ENCODE peak calls at places on chromosomes 12 and 14, in seven cellular contexts. One of them, this sample, is unnamed.
A peak's percentile ranks its signal among the peaks of the same experiment; 100 is the strongest.

GRCh38 chr12:53047221-53048032 is 2.4 kb upstream of the TNS2 start:
- DNase-seq in NCI-H187: no peak
- DNase-seq in activated CD8-positive, alpha-beta memory T cell treated with anti-CD3 and anti-CD28 coated beads for 1 hour: peak; percentile 61
- DNase-seq in psoas muscle: peak; percentile 88
- DNase-seq in Karpas-422: peak; percentile 82
- DNase-seq in cardiac fibroblast: peak; percentile 89
- DNase-seq in non-pigmented ciliary epithelial cell: no peak
- DNase-seq in this sample: peak; percentile 73

GRCh38 chr12:1297639-1298038 is 296.7 kb downstream of the FBXL14 start:
- DNase-seq in psoas muscle: no peak
- DNase-seq in Karpas-422: no peak
- DNase-seq in non-pigmented ciliary epithelial cell: no peak
- DNase-seq in NCI-H187: no peak
- DNase-seq in cardiac fibroblast: no peak
- DNase-seq in activated CD8-positive, alpha-beta memory T cell treated with anti-CD3 and anti-CD28 coated beads for 1 hour: no peak
- DNase-seq in this sample: no peak

GRCh38 chr14:104800600-104801283 is at the start of gene ZBTB42:
- DNase-seq in cardiac fibroblast: peak; percentile 48
- DNase-seq in non-pigmented ciliary epithelial cell: no peak
- DNase-seq in psoas muscle: peak; percentile 64
- DNase-seq in activated CD8-positive, alpha-beta memory T cell treated with anti-CD3 and anti-CD28 coated beads for 1 hour: peak; percentile 53
- DNase-seq in Karpas-422: peak; percentile 75
- DNase-seq in NCI-H187: no peak
- DNase-seq in this sample: no peak

GRCh38 chr14:102154121-102154520 is 14.4 kb downstream of the WDR20 start:
- DNase-seq in cardiac fibroblast: no peak
- DNase-seq in NCI-H187: no peak
- DNase-seq in Karpas-422: peak; percentile 40
- DNase-seq in psoas muscle: no peak
- DNase-seq in activated CD8-positive, alpha-beta memory T cell treated with anti-CD3 and anti-CD28 coated beads for 1 hour: no peak
- DNase-seq in non-pigmented ciliary epithelial cell: no peak
- DNase-seq in this sample: no peak

GRCh38 chr12:122215789-122216188 is 10.1 kb downstream of the DIABLO start:
- DNase-seq in NCI-H187: no peak
- DNase-seq in Karpas-422: no peak
- DNase-seq in non-pigmented ciliary epithelial cell: no peak
- DNase-seq in psoas muscle: no peak
- DNase-seq in cardiac fibroblast: no peak
- DNase-seq in activated CD8-positive, alpha-beta memory T cell treated with anti-CD3 and anti-CD28 coated beads for 1 hour: no peak
- DNase-seq in this sample: no peak

GRCh38 chr12:132251310-132251709 is 78.1 kb downstream of the GALNT9 start:
- DNase-seq in cardiac fibroblast: no peak
- DNase-seq in Karpas-422: no peak
- DNase-seq in activated CD8-positive, alpha-beta memory T cell treated with anti-CD3 and anti-CD28 coated beads for 1 hour: no peak
- DNase-seq in NCI-H187: no peak
- DNase-seq in psoas muscle: no peak
- DNase-seq in non-pigmented ciliary epithelial cell: no peak
- DNase-seq in this sample: no peak

GRCh38 chr14:67532998-67533753 is at the start of gene PLEKHH1:
- DNase-seq in NCI-H187: no peak
- DNase-seq in non-pigmented ciliary epithelial cell: no peak
- DNase-seq in Karpas-422: peak; percentile 84
- DNase-seq in cardiac fibroblast: peak; percentile 64
- DNase-seq in psoas muscle: peak; percentile 78
- DNase-seq in activated CD8-positive, alpha-beta memory T cell treated with anti-CD3 and anti-CD28 coated beads for 1 hour: peak; percentile 28
- DNase-seq in this sample: no peak

GRCh38 chr12:57456145-57456700 is 1.1 kb downstream of the INHBE start:
- DNase-seq in NCI-H187: no peak
- DNase-seq in cardiac fibroblast: peak; percentile 44
- DNase-seq in Karpas-422: peak; percentile 92
- DNase-seq in activated CD8-positive, alpha-beta memory T cell treated with anti-CD3 and anti-CD28 coated beads for 1 hour: no peak
- DNase-seq in psoas muscle: no peak
- DNase-seq in non-pigmented ciliary epithelial cell: no peak
- DNase-seq in this sample: no peak

GRCh38 chr12:127729381-127729780 is 537.6 kb upstream of the TMEM132C start:
- DNase-seq in psoas muscle: no peak
- DNase-seq in Karpas-422: no peak
- DNase-seq in activated CD8-positive, alpha-beta memory T cell treated with anti-CD3 and anti-CD28 coated beads for 1 hour: no peak
- DNase-seq in non-pigmented ciliary epithelial cell: peak; percentile 59
- DNase-seq in NCI-H187: no peak
- DNase-seq in cardiac fibroblast: no peak
- DNase-seq in this sample: no peak

GRCh38 chr14:34059037-34059924 is 108.4 kb upstream of the EGLN3 start:
- DNase-seq in activated CD8-positive, alpha-beta memory T cell treated with anti-CD3 and anti-CD28 coated beads for 1 hour: no peak
- DNase-seq in cardiac fibroblast: no peak
- DNase-seq in Karpas-422: no peak
- DNase-seq in psoas muscle: no peak
- DNase-seq in NCI-H187: no peak
- DNase-seq in non-pigmented ciliary epithelial cell: no peak
- DNase-seq in this sample: no peak

GRCh38 chr12:96487214-96487613 is 2.2 kb upstream of the CFAP54 start:
- DNase-seq in NCI-H187: no peak
- DNase-seq in cardiac fibroblast: peak; percentile 73
- DNase-seq in psoas muscle: no peak
- DNase-seq in activated CD8-positive, alpha-beta memory T cell treated with anti-CD3 and anti-CD28 coated beads for 1 hour: no peak
- DNase-seq in non-pigmented ciliary epithelial cell: no peak
- DNase-seq in Karpas-422: no peak
- DNase-seq in this sample: peak; percentile 39

GRCh38 chr12:123063535-123063934 is 83.1 kb downstream of the ARL6IP4 start:
- DNase-seq in psoas muscle: no peak
- DNase-seq in activated CD8-positive, alpha-beta memory T cell treated with anti-CD3 and anti-CD28 coated beads for 1 hour: no peak
- DNase-seq in NCI-H187: no peak
- DNase-seq in non-pigmented ciliary epithelial cell: no peak
- DNase-seq in Karpas-422: peak; percentile 82
- DNase-seq in cardiac fibroblast: no peak
- DNase-seq in this sample: no peak

GRCh38 chr14:61578745-61579144 is 116.6 kb upstream of the HIF1A start:
- DNase-seq in Karpas-422: no peak
- DNase-seq in psoas muscle: no peak
- DNase-seq in non-pigmented ciliary epithelial cell: no peak
- DNase-seq in cardiac fibroblast: no peak
- DNase-seq in NCI-H187: no peak
- DNase-seq in activated CD8-positive, alpha-beta memory T cell treated with anti-CD3 and anti-CD28 coated beads for 1 hour: no peak
- DNase-seq in this sample: no peak

GRCh38 chr14:54050759-54051158 is 94.1 kb upstream of the BMP4 start:
- DNase-seq in cardiac fibroblast: no peak
- DNase-seq in Karpas-422: no peak
- DNase-seq in NCI-H187: no peak
- DNase-seq in activated CD8-positive, alpha-beta memory T cell treated with anti-CD3 and anti-CD28 coated beads for 1 hour: no peak
- DNase-seq in non-pigmented ciliary epithelial cell: no peak
- DNase-seq in psoas muscle: no peak
- DNase-seq in this sample: no peak

GRCh38 chr12:45886685-45887084 is 103.7 kb downstream of the SCAF11 start:
- DNase-seq in non-pigmented ciliary epithelial cell: no peak
- DNase-seq in psoas muscle: no peak
- DNase-seq in NCI-H187: no peak
- DNase-seq in activated CD8-positive, alpha-beta memory T cell treated with anti-CD3 and anti-CD28 coated beads for 1 hour: no peak
- DNase-seq in cardiac fibroblast: no peak
- DNase-seq in Karpas-422: no peak
- DNase-seq in this sample: no peak

GRCh38 chr12:20370001-20370381 is 1.7 kb downstream of the PDE3A start:
- DNase-seq in activated CD8-positive, alpha-beta memory T cell treated with anti-CD3 and anti-CD28 coated beads for 1 hour: no peak
- DNase-seq in Karpas-422: no peak
- DNase-seq in non-pigmented ciliary epithelial cell: no peak
- DNase-seq in cardiac fibroblast: peak; percentile 45
- DNase-seq in NCI-H187: no peak
- DNase-seq in psoas muscle: no peak
- DNase-seq in this sample: no peak

GRCh38 chr12:24537241-24537860 is 411.6 kb downstream of the BCAT1 start:
- DNase-seq in cardiac fibroblast: peak; percentile 15
- DNase-seq in Karpas-422: no peak
- DNase-seq in psoas muscle: no peak
- DNase-seq in activated CD8-positive, alpha-beta memory T cell treated with anti-CD3 and anti-CD28 coated beads for 1 hour: no peak
- DNase-seq in NCI-H187: no peak
- DNase-seq in non-pigmented ciliary epithelial cell: no peak
- DNase-seq in this sample: no peak

GRCh38 chr14:95294834-95295599 is 24.7 kb downstream of the CLMN start:
- DNase-seq in activated CD8-positive, alpha-beta memory T cell treated with anti-CD3 and anti-CD28 coated beads for 1 hour: no peak
- DNase-seq in NCI-H187: no peak
- DNase-seq in Karpas-422: peak; percentile 92
- DNase-seq in psoas muscle: no peak
- DNase-seq in non-pigmented ciliary epithelial cell: no peak
- DNase-seq in cardiac fibroblast: peak; percentile 48
- DNase-seq in this sample: no peak

GRCh38 chr12:13293086-13293485 is 96.6 kb downstream of the EMP1 start:
- DNase-seq in non-pigmented ciliary epithelial cell: no peak
- DNase-seq in psoas muscle: no peak
- DNase-seq in cardiac fibroblast: no peak
- DNase-seq in activated CD8-positive, alpha-beta memory T cell treated with anti-CD3 and anti-CD28 coated beads for 1 hour: no peak
- DNase-seq in Karpas-422: no peak
- DNase-seq in NCI-H187: no peak
- DNase-seq in this sample: no peak

GRCh38 chr12:94689646-94690036 is 39.3 kb upstream of the TMCC3 start:
- DNase-seq in Karpas-422: no peak
- DNase-seq in non-pigmented ciliary epithelial cell: no peak
- DNase-seq in cardiac fibroblast: peak; percentile 20
- DNase-seq in psoas muscle: peak; percentile 25
- DNase-seq in NCI-H187: no peak
- DNase-seq in activated CD8-positive, alpha-beta memory T cell treated with anti-CD3 and anti-CD28 coated beads for 1 hour: no peak
- DNase-seq in this sample: no peak

GRCh38 chr14:38500125-38500524 is 244.2 kb upstream of the CLEC14A start:
- DNase-seq in psoas muscle: no peak
- DNase-seq in Karpas-422: no peak
- DNase-seq in NCI-H187: no peak
- DNase-seq in cardiac fibroblast: peak; percentile 45
- DNase-seq in non-pigmented ciliary epithelial cell: no peak
- DNase-seq in activated CD8-positive, alpha-beta memory T cell treated with anti-CD3 and anti-CD28 coated beads for 1 hour: no peak
- DNase-seq in this sample: no peak

GRCh38 chr14:59679872-59680271 is 103.3 kb upstream of the CCDC175 start:
- DNase-seq in NCI-H187: no peak
- DNase-seq in cardiac fibroblast: peak; percentile 4
- DNase-seq in activated CD8-positive, alpha-beta memory T cell treated with anti-CD3 and anti-CD28 coated beads for 1 hour: no peak
- DNase-seq in Karpas-422: no peak
- DNase-seq in psoas muscle: no peak
- DNase-seq in non-pigmented ciliary epithelial cell: no peak
- DNase-seq in this sample: no peak

GRCh38 chr12:120214626-120215356 is 13.9 kb upstream of the RPLP0 start:
- DNase-seq in NCI-H187: no peak
- DNase-seq in activated CD8-positive, alpha-beta memory T cell treated with anti-CD3 and anti-CD28 coated beads for 1 hour: no peak
- DNase-seq in non-pigmented ciliary epithelial cell: no peak
- DNase-seq in cardiac fibroblast: no peak
- DNase-seq in Karpas-422: no peak
- DNase-seq in psoas muscle: no peak
- DNase-seq in this sample: no peak

GRCh38 chr14:23513466-23514008 is 38.0 kb downstream of the ZFHX2 start:
- DNase-seq in cardiac fibroblast: no peak
- DNase-seq in psoas muscle: no peak
- DNase-seq in NCI-H187: no peak
- DNase-seq in activated CD8-positive, alpha-beta memory T cell treated with anti-CD3 and anti-CD28 coated beads for 1 hour: no peak
- DNase-seq in non-pigmented ciliary epithelial cell: no peak
- DNase-seq in Karpas-422: no peak
- DNase-seq in this sample: no peak

GRCh38 chr14:100770605-100771120 is 44.0 kb downstream of the DLK1 start:
- DNase-seq in NCI-H187: no peak
- DNase-seq in activated CD8-positive, alpha-beta memory T cell treated with anti-CD3 and anti-CD28 coated beads for 1 hour: no peak
- DNase-seq in cardiac fibroblast: no peak
- DNase-seq in Karpas-422: no peak
- DNase-seq in non-pigmented ciliary epithelial cell: no peak
- DNase-seq in psoas muscle: no peak
- DNase-seq in this sample: no peak

GRCh38 chr14:51478241-51478640 is 173.5 kb upstream of the FRMD6 start:
- DNase-seq in cardiac fibroblast: peak; percentile 33
- DNase-seq in Karpas-422: no peak
- DNase-seq in NCI-H187: no peak
- DNase-seq in non-pigmented ciliary epithelial cell: no peak
- DNase-seq in activated CD8-positive, alpha-beta memory T cell treated with anti-CD3 and anti-CD28 coated beads for 1 hour: no peak
- DNase-seq in psoas muscle: no peak
- DNase-seq in this sample: no peak

GRCh38 chr12:818733-819132 is 66.4 kb downstream of the WNK1 start:
- DNase-seq in psoas muscle: no peak
- DNase-seq in cardiac fibroblast: no peak
- DNase-seq in activated CD8-positive, alpha-beta memory T cell treated with anti-CD3 and anti-CD28 coated beads for 1 hour: no peak
- DNase-seq in Karpas-422: peak; percentile 44
- DNase-seq in NCI-H187: no peak
- DNase-seq in non-pigmented ciliary epithelial cell: no peak
- DNase-seq in this sample: no peak

GRCh38 chr14:62616668-62617067 is 428.6 kb downstream of the KCNH5 start:
- DNase-seq in cardiac fibroblast: no peak
- DNase-seq in NCI-H187: no peak
- DNase-seq in activated CD8-positive, alpha-beta memory T cell treated with anti-CD3 and anti-CD28 coated beads for 1 hour: no peak
- DNase-seq in psoas muscle: no peak
- DNase-seq in Karpas-422: no peak
- DNase-seq in non-pigmented ciliary epithelial cell: no peak
- DNase-seq in this sample: no peak

GRCh38 chr14:60649815-60650381 is 621 bp upstream of the SIX1 start:
- DNase-seq in NCI-H187: no peak
- DNase-seq in cardiac fibroblast: no peak
- DNase-seq in activated CD8-positive, alpha-beta memory T cell treated with anti-CD3 and anti-CD28 coated beads for 1 hour: no peak
- DNase-seq in Karpas-422: no peak
- DNase-seq in non-pigmented ciliary epithelial cell: no peak
- DNase-seq in psoas muscle: no peak
- DNase-seq in this sample: no peak

GRCh38 chr12:91316161-91316759 is 133.6 kb upstream of the DCN start:
- DNase-seq in non-pigmented ciliary epithelial cell: no peak
- DNase-seq in activated CD8-positive, alpha-beta memory T cell treated with anti-CD3 and anti-CD28 coated beads for 1 hour: no peak
- DNase-seq in NCI-H187: no peak
- DNase-seq in cardiac fibroblast: peak; percentile 41
- DNase-seq in Karpas-422: no peak
- DNase-seq in psoas muscle: no peak
- DNase-seq in this sample: no peak

GRCh38 chr12:53191096-53191884 is 10.6 kb upstream of the CSAD start:
- DNase-seq in cardiac fibroblast: no peak
- DNase-seq in activated CD8-positive, alpha-beta memory T cell treated with anti-CD3 and anti-CD28 coated beads for 1 hour: no peak
- DNase-seq in psoas muscle: no peak
- DNase-seq in Karpas-422: peak; percentile 41
- DNase-seq in non-pigmented ciliary epithelial cell: no peak
- DNase-seq in NCI-H187: no peak
- DNase-seq in this sample: no peak

GRCh38 chr12:12887471-12887870 is 3.9 kb upstream of the GPRC5A start:
- DNase-seq in non-pigmented ciliary epithelial cell: no peak
- DNase-seq in Karpas-422: no peak
- DNase-seq in psoas muscle: no peak
- DNase-seq in cardiac fibroblast: no peak
- DNase-seq in activated CD8-positive, alpha-beta memory T cell treated with anti-CD3 and anti-CD28 coated beads for 1 hour: no peak
- DNase-seq in NCI-H187: no peak
- DNase-seq in this sample: no peak

GRCh38 chr14:50620341-50620740 is 47.8 kb downstream of the SAV1 start:
- DNase-seq in activated CD8-positive, alpha-beta memory T cell treated with anti-CD3 and anti-CD28 coated beads for 1 hour: no peak
- DNase-seq in NCI-H187: no peak
- DNase-seq in Karpas-422: no peak
- DNase-seq in non-pigmented ciliary epithelial cell: peak; percentile 24
- DNase-seq in cardiac fibroblast: no peak
- DNase-seq in psoas muscle: no peak
- DNase-seq in this sample: no peak

GRCh38 chr12:93838180-93838579 is 161.0 kb downstream of the CRADD start:
- DNase-seq in Karpas-422: no peak
- DNase-seq in activated CD8-positive, alpha-beta memory T cell treated with anti-CD3 and anti-CD28 coated beads for 1 hour: no peak
- DNase-seq in cardiac fibroblast: no peak
- DNase-seq in NCI-H187: no peak
- DNase-seq in psoas muscle: no peak
- DNase-seq in non-pigmented ciliary epithelial cell: no peak
- DNase-seq in this sample: no peak

This sample was measured in HS-27A.